ENCODE peak calls at places on chromosomes 2 and 18, in four cellular contexts. B, O, G and N are unnamed samples.

GRCh38 chr18:57447154-57447621 is 12.0 kb downstream of the ONECUT2 start:
- DNase-seq in O (no peak), B (no peak), G (no peak), N (peak)

GRCh38 chr18:8153887-8154583 is 455.2 kb upstream of the RAB12 start:
- DNase-seq in G (no peak), O (no peak), B (no peak), N (no peak)

GRCh38 chr18:70371908-70372307 is 83.1 kb downstream of the SOCS6 start:
- DNase-seq in B (no peak), G (no peak), O (no peak), N (no peak)

GRCh38 chr2:230660294-230661060 is 52.2 kb upstream of the CAB39 start:
- DNase-seq in O (no peak), B (no peak), G (peak), N (peak)

GRCh38 chr2:142841788-142842187 is 35.7 kb upstream of the KYNU start:
- DNase-seq in B (no peak), O (no peak), G (no peak), N (no peak)

GRCh38 chr2:63040586-63040985 is 10.0 kb upstream of the OTX1 start:
- DNase-seq in O (no peak), G (no peak), B (no peak), N (peak)

GRCh38 chr2:105072039-105072438 is 34.2 kb downstream of the MRPS9 start:
- DNase-seq in G (no peak), B (no peak), O (no peak), N (no peak)

GRCh38 chr2:109031481-109032228 is 42.6 kb upstream of the EDAR start:
- DNase-seq in O (peak), G (peak), B (peak), N (peak)

GRCh38 chr18:49537232-49537876 is 24.5 kb upstream of the LIPG start:
- DNase-seq in G (no peak), B (no peak), O (no peak), N (no peak)

GRCh38 chr2:51997571-51997970 is 965.6 kb upstream of the NRXN1 start:
- DNase-seq in G (no peak), O (no peak), B (no peak), N (no peak)

GRCh38 chr2:215753808-215754207 is 259.5 kb downstream of the MREG start:
- DNase-seq in O (no peak), G (no peak), B (no peak), N (no peak)

GRCh38 chr2:31258351-31258750 is 24.4 kb downstream of the EHD3 start:
- DNase-seq in B (no peak), O (no peak), G (no peak), N (no peak)

GRCh38 chr2:85649201-85650190 is 18.5 kb downstream of the SFTPB start:
- DNase-seq in G (no peak), O (no peak), B (peak), N (no peak)

GRCh38 chr2:168198476-168199192 is 48.8 kb downstream of the STK39 start:
- DNase-seq in G (no peak), O (no peak), B (peak), N (no peak)

GRCh38 chr18:76443519-76444435 is 51.3 kb downstream of the ZNF516 start:
- DNase-seq in O (no peak), B (no peak), G (no peak), N (no peak)

GRCh38 chr18:41351430-41351829 is 603.6 kb upstream of the PIK3C3 start:
- DNase-seq in G (no peak), B (no peak), O (no peak), N (no peak)

GRCh38 chr2:120477831-120478481 is 132.0 kb downstream of the INHBB start:
- DNase-seq in O (no peak), B (no peak), G (no peak), N (no peak)

GRCh38 chr2:151637284-151637781 is 96.9 kb downstream of the NEB start:
- DNase-seq in B (no peak), O (no peak), G (no peak), N (peak)

GRCh38 chr2:71897836-71898235 is 249.8 kb downstream of the CYP26B1 start:
- DNase-seq in O (no peak), B (no peak), G (no peak), N (no peak)

GRCh38 chr2:216151313-216152030 is 42.3 kb downstream of the XRCC5 start:
- DNase-seq in B (no peak), O (no peak), G (no peak), N (no peak)

GRCh38 chr2:62313433-62314227 is 117.7 kb downstream of the B3GNT2 start:
- DNase-seq in G (no peak), O (no peak), B (no peak), N (peak)

GRCh38 chr2:113894156-113894743 is 4.4 kb downstream of the ACTR3 start:
- DNase-seq in G (no peak), O (no peak), B (peak), N (peak)

GRCh38 chr2:201151127-201152074 is 31.5 kb upstream of the CASP10 start:
- DNase-seq in G (no peak), B (peak), O (no peak), N (no peak)

GRCh38 chr18:37465922-37466321 is 99.7 kb downstream of the CELF4 start:
- DNase-seq in B (no peak), O (no peak), G (no peak), N (no peak)

GRCh38 chr18:46278481-46279465 is 174.6 kb downstream of the HAUS1 start:
- DNase-seq in G (no peak), O (no peak), B (no peak), N (no peak)

GRCh38 chr18:3411327-3411726 is 38.6 kb upstream of the TGIF1 start:
- DNase-seq in O (no peak), G (no peak), B (no peak), N (no peak)

GRCh38 chr2:20524412-20525040 is 77.7 kb downstream of the RHOB start:
- DNase-seq in G (no peak), B (no peak), O (no peak), N (peak)

GRCh38 chr2:237629188-237629534 is 1.8 kb downstream of the LRRFIP1 start:
- DNase-seq in O (no peak), G (no peak), B (no peak), N (no peak)

GRCh38 chr2:132670104-132670960 is at the start of gene LYPD1:
- DNase-seq in O (no peak), B (no peak), G (no peak), N (no peak)

GRCh38 chr2:226489765-226490164 is 309.9 kb downstream of the IRS1 start:
- DNase-seq in O (no peak), B (peak), G (no peak), N (no peak)

GRCh38 chr2:226478121-226478809 is 321.4 kb downstream of the IRS1 start:
- DNase-seq in B (peak), G (peak), O (peak), N (no peak)

GRCh38 chr2:18788590-18788989 is 199.2 kb upstream of the NT5C1B start:
- DNase-seq in B (no peak), O (no peak), G (no peak), N (no peak)

GRCh38 chr2:85804583-85804982 is 50.8 kb downstream of the ATOH8 start:
- DNase-seq in G (no peak), B (peak), O (no peak), N (no peak)

DNA sequence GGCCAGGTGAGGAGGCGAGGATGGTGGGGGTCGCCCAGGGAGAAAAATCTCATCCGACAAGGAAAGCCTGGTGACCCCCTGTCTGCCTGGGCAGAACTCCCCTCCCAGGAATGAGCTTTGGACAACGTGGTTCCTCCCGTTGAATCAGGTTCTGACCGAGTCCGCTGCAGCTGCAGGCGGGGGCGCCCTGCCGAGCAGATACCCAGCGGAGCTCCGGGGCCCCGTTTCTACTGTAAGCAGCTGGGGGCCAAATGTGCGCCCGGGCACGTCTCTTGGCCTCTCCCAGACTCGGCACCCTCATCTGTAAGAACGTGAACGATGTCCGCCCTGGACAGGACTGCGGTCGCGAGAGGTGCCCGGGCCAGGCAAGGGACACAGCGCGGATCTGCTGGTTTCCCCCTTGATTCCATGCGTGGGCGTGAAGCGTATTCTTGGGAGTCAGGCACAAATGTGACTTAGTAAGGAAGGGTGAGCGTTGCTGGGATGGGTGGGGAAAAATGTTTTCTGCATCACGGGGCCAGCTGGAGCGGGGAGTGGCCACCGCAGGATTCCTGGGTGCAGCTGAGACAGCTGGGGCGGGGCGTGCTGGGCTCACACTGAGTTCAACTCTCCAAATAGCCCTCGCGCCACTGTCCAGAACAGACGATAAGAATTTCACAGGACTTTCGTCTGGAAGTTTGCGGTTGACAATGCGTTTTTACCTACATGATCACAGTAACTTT is 20.2 kb upstream of the TUBB6 start:
- DNase-seq in G (peak), B (peak), O (peak), N (peak)
- TF ChIP-seq POLR2A in G (peak), B (no peak), O (no peak), N (no peak)

DNA sequence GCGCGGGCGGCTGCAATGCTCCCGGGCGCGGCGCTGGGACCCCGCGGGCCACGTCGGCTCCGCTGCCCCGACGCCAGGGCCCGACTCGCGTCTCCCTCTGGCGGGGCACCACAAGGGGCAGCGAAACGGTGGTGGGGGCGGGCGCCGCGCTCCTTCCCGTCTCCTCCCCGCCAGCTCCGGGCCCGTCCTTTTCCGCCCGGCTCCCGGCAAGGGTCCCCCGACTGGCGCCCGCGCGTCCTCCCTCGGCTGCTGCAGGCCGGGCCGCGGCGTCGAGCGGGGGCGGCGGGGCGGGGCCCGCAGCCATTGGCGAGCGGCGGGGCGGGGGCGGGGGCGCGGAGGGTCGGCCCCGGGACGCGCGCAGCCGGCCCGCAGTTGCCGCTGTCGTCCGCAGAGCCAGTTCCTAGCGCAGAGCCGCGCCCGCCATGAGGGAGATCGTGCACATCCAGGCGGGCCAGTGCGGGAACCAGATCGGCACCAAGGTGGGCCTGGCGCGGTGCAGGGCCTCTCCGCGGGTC is at the start of gene TUBB6:
- DNase-seq in B (peak), O (peak), G (peak), N (peak)
- TF ChIP-seq POLR2A in B (peak), O (no peak), G (peak), N (no peak)

GRCh38 chr2:64792995-64793639 is 139.4 kb upstream of the SERTAD2 start:
- DNase-seq in G (no peak), O (no peak), B (no peak), N (no peak)
- TF ChIP-seq POLR2A in G (no peak), O (no peak), B (no peak), N (no peak)

GRCh38 chr18:58755304-58756010 is 84.2 kb downstream of the MALT1 start:
- DNase-seq in O (peak), B (no peak), G (no peak), N (no peak)
- TF ChIP-seq POLR2A in O (no peak), B (no peak), G (no peak), N (no peak)